ENCODE peak calls at places on chromosomes 3 and 15, in five cellular contexts. H is heart left ventricle, V is cardiac fibroblast, C is cardiac muscle cell, P is AG04449. B is an unnamed sample.

GRCh38 chr3:184710870-184711365 is 946 bp downstream of the MAGEF1 start:
- DNase-seq in V (peak), P (no peak), C (no peak), H (no peak), B (no peak)

GRCh38 chr3:11989383-11990050 is 14.7 kb upstream of the SYN2 start:
- DNase-seq in C (no peak), H (no peak), P (no peak), V (no peak), B (no peak)

GRCh38 chr15:69926011-69926410 is 171.7 kb downstream of the TLE3 start:
- DNase-seq in C (no peak), V (peak), P (no peak), H (no peak), B (no peak)

GRCh38 chr15:68256675-68257450 is 20.7 kb upstream of the FEM1B start:
- DNase-seq in C (peak), H (peak), P (no peak), V (peak), B (peak)

GRCh38 chr3:181710581-181711255 is 1.0 kb upstream of the SOX2 start:
- DNase-seq in P (no peak), V (peak), H (no peak), C (no peak), B (no peak)

GRCh38 chr3:101303836-101304235 is 16.5 kb downstream of the IMPG2 start:
- DNase-seq in P (no peak), V (no peak), H (no peak), C (no peak), B (no peak)

GRCh38 chr3:17551333-17551732 is 191.1 kb downstream of the TBC1D5 start:
- DNase-seq in V (no peak), C (no peak), P (no peak), H (no peak), B (no peak)

GRCh38 chr15:64634576-64635485 is 140.6 kb downstream of the RBPMS2 start:
- DNase-seq in H (no peak), P (no peak), C (peak), V (peak), B (no peak)

GRCh38 chr15:56099311-56099710 is 105.9 kb upstream of the NEDD4 start:
- DNase-seq in P (no peak), C (peak), V (no peak), H (no peak), B (no peak)

GRCh38 chr3:186511245-186511644 is 32.9 kb downstream of the CRYGS start:
- DNase-seq in C (no peak), P (no peak), H (no peak), V (no peak), B (no peak)

GRCh38 chr15:30036304-30036703 is 46.5 kb upstream of the GOLGA8J start:
- DNase-seq in H (no peak), P (no peak), V (no peak), C (no peak), B (no peak)

GRCh38 chr3:187870360-187871203 is 125.3 kb upstream of the BCL6 start:
- DNase-seq in V (no peak), H (no peak), C (no peak), P (no peak), B (no peak)

GRCh38 chr3:159171333-159171732 is 369.5 kb downstream of the MFSD1 start:
- DNase-seq in C (no peak), V (no peak), P (no peak), H (no peak), B (no peak)

GRCh38 chr3:46049093-46049492 is 21.8 kb upstream of the XCR1 start:
- DNase-seq in P (no peak), H (no peak), V (no peak), C (no peak), B (no peak)

GRCh38 chr3:4808637-4809036 is 170.6 kb upstream of the BHLHE40 start:
- DNase-seq in P (no peak), C (no peak), H (no peak), V (no peak), B (no peak)

GRCh38 chr3:66393486-66394260 is 107.1 kb downstream of the LRIG1 start:
- DNase-seq in V (peak), H (no peak), P (no peak), C (no peak), B (peak)

GRCh38 chr3:106913111-106913698 is 464.0 kb upstream of the CCDC54 start:
- DNase-seq in V (peak), C (no peak), P (no peak), H (no peak), B (no peak)
- H3K4me3 ChIP-seq in V (no peak), C (no peak), P (no peak), H (no peak), B (no peak)

GRCh38 chr15:77186518-77187095 is 115.7 kb upstream of the TSPAN3 start:
- DNase-seq in H (no peak), C (peak), V (peak), P (no peak), B (no peak)

GRCh38 chr15:77185242-77185785 is 114.4 kb upstream of the TSPAN3 start:
- DNase-seq in C (peak), P (no peak), V (peak), H (no peak), B (no peak)

GRCh38 chr15:77191230-77191834 is 120.4 kb upstream of the TSPAN3 start:
- DNase-seq in P (no peak), V (no peak), C (no peak), H (no peak), B (no peak)

GRCh38 chr15:77192451-77192850 is 121.5 kb upstream of the TSPAN3 start:
- DNase-seq in V (no peak), H (no peak), C (peak), P (no peak), B (no peak)

DNA sequence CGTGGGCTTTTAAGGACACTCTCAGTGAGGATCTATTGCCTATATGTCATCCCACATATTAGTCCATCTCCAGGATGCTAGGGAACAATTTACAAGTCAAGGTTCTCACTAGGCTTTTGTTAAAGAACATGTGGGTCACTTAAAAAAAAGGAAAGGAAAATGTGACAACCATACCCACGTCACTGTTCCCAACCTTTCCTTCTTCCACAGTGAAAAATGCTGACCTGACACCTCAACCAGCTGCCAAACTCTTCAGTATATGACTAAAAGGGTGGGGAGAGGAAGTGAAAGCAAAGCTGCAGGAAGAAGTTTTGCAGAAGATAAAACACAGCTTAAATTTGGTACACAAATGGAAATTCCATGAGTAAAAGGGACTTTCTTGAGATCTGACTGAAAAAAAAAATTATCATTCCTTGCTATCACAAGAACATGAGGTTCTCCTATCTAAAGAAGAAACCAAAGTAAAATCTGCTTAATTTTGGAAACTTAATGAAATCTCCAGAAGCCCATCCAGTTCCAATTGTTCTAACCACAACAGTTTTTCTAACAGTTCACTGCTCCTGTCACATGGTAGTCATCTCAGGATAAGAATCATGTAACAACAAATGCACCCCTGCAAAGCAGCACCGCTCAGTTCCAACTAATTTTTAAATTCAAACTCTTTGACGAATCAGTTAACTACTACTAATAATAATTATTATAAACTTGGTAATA is 117.0 kb upstream of the TSPAN3 start:
- DNase-seq in P (no peak), C (no peak), H (no peak), V (peak), B (no peak)
- H3K4me3 ChIP-seq in P (no peak), C (no peak), H (peak), V (no peak), B (no peak)

DNA sequence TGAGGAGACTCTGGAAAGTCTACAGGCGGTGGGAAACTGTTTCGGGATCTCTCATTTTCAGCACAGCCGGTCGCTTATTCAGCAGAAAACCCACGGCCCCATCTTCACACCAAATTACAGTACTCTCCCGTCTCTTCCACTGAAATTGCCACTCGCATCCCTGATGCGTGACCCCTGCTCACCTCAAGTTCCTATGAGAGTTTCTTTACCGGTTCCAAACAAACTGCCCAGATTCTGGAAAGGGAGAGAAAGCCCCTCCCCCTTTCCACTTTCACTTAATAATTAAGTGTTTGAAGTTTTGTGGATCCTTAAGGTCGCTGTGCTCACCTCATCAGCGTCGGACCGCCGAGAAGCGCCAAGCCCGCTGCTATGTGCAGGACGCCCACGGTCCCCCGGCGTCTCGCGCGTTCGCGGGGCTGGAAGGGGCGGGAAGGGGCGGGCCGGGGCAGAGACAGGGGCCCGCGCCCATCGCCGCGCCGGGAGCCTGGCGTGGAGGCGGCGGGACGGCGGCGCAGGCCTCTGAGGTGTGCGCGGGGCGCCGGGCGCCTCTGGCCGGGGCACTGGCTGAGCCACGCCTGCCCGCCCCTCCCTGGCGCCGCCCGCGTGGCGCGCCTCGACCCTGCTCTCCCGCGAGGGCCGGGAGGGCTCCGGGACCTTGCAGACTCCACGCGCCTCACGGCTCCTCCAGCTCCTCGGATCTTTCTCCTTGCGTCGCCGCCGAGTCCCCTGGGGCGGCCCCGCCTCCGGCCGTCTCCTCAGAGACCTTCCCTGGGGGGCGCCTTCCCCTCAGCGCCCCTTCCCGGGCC is at the start of gene GPR156:
- DNase-seq in H (no peak), V (peak), C (peak), P (no peak), B (no peak)
- H3K4me3 ChIP-seq in H (peak), V (peak), C (peak), P (peak), B (peak)

GRCh38 chr15:39580117-39580629 is 706 bp upstream of the THBS1 start:
- DNase-seq in V (peak), C (peak), P (peak), H (peak), B (peak)
- H3K4me3 ChIP-seq in V (peak), C (peak), P (peak), H (peak), B (peak)

DNA sequence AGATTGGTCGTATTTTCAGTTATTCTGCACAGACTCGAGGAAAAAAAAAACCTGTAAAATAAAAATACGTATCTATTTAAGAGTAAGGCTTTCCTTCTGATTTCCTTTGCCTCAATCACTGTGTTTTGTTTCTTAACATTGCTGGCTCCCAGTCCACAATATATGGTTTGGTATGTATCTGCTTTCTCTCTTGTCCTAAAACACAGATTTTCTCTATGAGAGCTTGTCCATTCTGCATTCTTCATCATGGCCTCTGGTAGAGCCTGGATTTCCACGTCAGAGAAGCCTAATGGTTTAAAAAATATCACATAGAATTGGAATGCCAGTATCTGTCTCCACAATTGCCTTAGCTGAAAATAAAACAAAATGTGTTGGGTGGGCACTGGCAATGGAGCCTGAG is 1.8 kb downstream of the CD200 start:
- DNase-seq in H (no peak), C (no peak), P (no peak), V (peak), B (no peak)
- H3K4me3 ChIP-seq in H (peak), C (peak), P (no peak), V (peak), B (no peak)

B was measured in sigmoid colon.